ENCODE peak calls at places on chromosome 3, in six cellular contexts. W is EL; E is activated naive CD8-positive, alpha-beta T cell treated with anti-CD3 and anti-CD28 coated beads, Interleukin-2, amount 50 U/mL, for 16 hours; B is lower leg skin; H is H7; D is HEK293T. G is an unnamed sample.

GRCh38 chr3:113079532-113079931 is 88.7 kb downstream of the GTPBP8 start:
- DNase-seq in D (no peak), E (no peak), B (no peak), W (no peak), H (no peak), G (no peak)

GRCh38 chr3:30007668-30008067 is 598.7 kb upstream of the TGFBR2 start:
- DNase-seq in E (no peak), H (no peak), W (peak), D (no peak), B (no peak), G (no peak)

GRCh38 chr3:17632401-17633100 is 109.9 kb downstream of the TBC1D5 start:
- DNase-seq in B (no peak), D (no peak), E (no peak), H (no peak), W (peak), G (peak)

GRCh38 chr3:124793054-124793740 is 62.9 kb downstream of the UMPS start:
- DNase-seq in B (peak), H (no peak), D (no peak), E (no peak), W (peak), G (no peak)

GRCh38 chr3:157290761-157291160 is 130.8 kb upstream of the CCNL1 start:
- DNase-seq in W (peak), D (no peak), B (no peak), H (no peak), E (no peak), G (no peak)

GRCh38 chr3:149342413-149343340 is 9.2 kb upstream of the TM4SF18 start:
- DNase-seq in H (no peak), W (peak), D (no peak), E (no peak), B (no peak), G (peak)

GRCh38 chr3:122461834-122462233 is 46.0 kb upstream of the WDR5B start:
- DNase-seq in E (no peak), B (no peak), H (no peak), W (no peak), D (no peak), G (no peak)

GRCh38 chr3:23740517-23741402 is 65.0 kb upstream of the UBE2E1 start:
- DNase-seq in D (no peak), H (peak), W (peak), E (no peak), B (peak), G (peak)

GRCh38 chr3:34216713-34217346 is 418.4 kb downstream of the PDCD6IP start:
- DNase-seq in E (no peak), D (no peak), B (no peak), W (no peak), H (no peak), G (no peak)

GRCh38 chr3:73235768-73236167 is 174.3 kb downstream of the EBLN2 start:
- DNase-seq in B (no peak), D (no peak), H (no peak), W (no peak), E (no peak), G (no peak)

GRCh38 chr3:168040624-168041208 is 55.0 kb downstream of the GOLIM4 start:
- DNase-seq in H (peak), E (no peak), W (peak), B (no peak), D (peak), G (peak)

GRCh38 chr3:71348001-71348632 is 235.4 kb downstream of the FOXP1 start:
- DNase-seq in W (no peak), E (no peak), B (no peak), H (no peak), D (no peak), G (no peak)

GRCh38 chr3:128549283-128550112 is 56.5 kb upstream of the GATA2 start:
- DNase-seq in W (peak), B (no peak), E (no peak), D (no peak), H (no peak), G (peak)

GRCh38 chr3:25548836-25549235 is 115.9 kb downstream of the TOP2B start:
- DNase-seq in W (no peak), H (no peak), B (no peak), E (no peak), D (no peak), G (no peak)

GRCh38 chr3:69352305-69353087 is 33.4 kb downstream of the FRMD4B start:
- DNase-seq in B (no peak), H (no peak), E (no peak), W (no peak), D (no peak), G (no peak)

GRCh38 chr3:149371001-149371722 is 6.3 kb downstream of the TM4SF1 start:
- DNase-seq in W (peak), B (no peak), H (no peak), E (no peak), D (no peak), G (peak)